ENCODE peak calls at places on chromosomes 7 and 10, in four cellular contexts. R is Calu3; I is naive thymus-derived CD4-positive, alpha-beta T cell; V is ovary. S is an unnamed sample.

GRCh38 chr7:87510430-87510875 is 35.0 kb upstream of the ABCB4 start:
- DNase-seq in R (no peak), I (no peak), V (no peak), S (no peak)

GRCh38 chr10:7432884-7433726 is 22.3 kb upstream of the SFMBT2 start:
- DNase-seq in R (no peak), I (no peak), V (no peak), S (no peak)

GRCh38 chr7:140294454-140294853 is 103.9 kb downstream of the SLC37A3 start:
- DNase-seq in R (no peak), I (no peak), V (no peak), S (no peak)

GRCh38 chr10:122480146-122480833 is 18.9 kb downstream of the HTRA1 start:
- DNase-seq in R (no peak), I (no peak), V (no peak), S (no peak)

GRCh38 chr10:73076361-73077183 is 20.1 kb downstream of the P4HA1 start:
- DNase-seq in R (no peak), I (no peak), V (peak), S (no peak)

GRCh38 chr7:2528481-2529095 is 9.0 kb downstream of the LFNG start:
- DNase-seq in R (no peak), I (no peak), V (no peak), S (no peak)

GRCh38 chr7:105839271-105839670 is 37.1 kb downstream of the ATXN7L1 start:
- DNase-seq in R (no peak), I (no peak), V (no peak), S (no peak)

GRCh38 chr10:46223064-46223480 is 63.7 kb upstream of the ANTXRL start:
- DNase-seq in R (peak), I (peak), V (no peak), S (no peak)

GRCh38 chr10:120823251-120823650 is 27.9 kb upstream of the WDR11 start:
- DNase-seq in R (no peak), I (no peak), V (no peak), S (no peak)

GRCh38 chr7:55512635-55513034 is 59.7 kb downstream of the VOPP1 start:
- DNase-seq in R (no peak), I (no peak), V (no peak), S (no peak)

GRCh38 chr7:38840736-38841460 is 68.1 kb downstream of the VPS41 start:
- DNase-seq in R (no peak), I (no peak), V (no peak), S (no peak)

GRCh38 chr10:24625778-24626177 is 97.9 kb downstream of the ARHGAP21 start:
- DNase-seq in R (no peak), I (no peak), V (no peak), S (no peak)

GRCh38 chr10:35379226-35380137 is 43.2 kb downstream of the CCNY start:
- DNase-seq in R (peak), I (peak), V (no peak), S (no peak)

GRCh38 chr7:66921918-66922486 is 977 bp downstream of the TMEM248 start:
- DNase-seq in R (no peak), I (peak), V (no peak), S (peak)